ENCODE peak calls at places on chromosomes 12 and 14, in five cellular contexts. A, C, P, M and F are unnamed samples.

GRCh38 chr14:85438613-85439012 is 91.3 kb upstream of the FLRT2 start:
- DNase-seq in A (no peak), C (no peak), P (no peak), M (no peak), F (no peak)

GRCh38 chr12:79566452-79566851 is 124.3 kb downstream of the PAWR start:
- DNase-seq in A (peak; percentile 89), C (no peak), P (no peak), M (no peak), F (peak; percentile 57)

GRCh38 chr14:93857500-93857899 is 69.2 kb upstream of the PRIMA1 start:
- DNase-seq in A (no peak), C (no peak), P (no peak), M (no peak), F (no peak)

GRCh38 chr12:15527201-15527782 is 205.0 kb downstream of the PTPRO start:
- DNase-seq in A (peak; percentile 8), C (peak; percentile 36), P (peak; percentile 23), M (no peak), F (peak; percentile 53)

GRCh38 chr14:22723814-22724213 is 42.7 kb upstream of the OXA1L start:
- DNase-seq in A (no peak), C (no peak), P (no peak), M (no peak), F (no peak)

GRCh38 chr12:93624595-93625294 is 52.3 kb downstream of the SOCS2 start:
- DNase-seq in A (peak; percentile 54), C (no peak), P (no peak), M (peak; percentile 89), F (peak; percentile 95)

GRCh38 chr12:9041321-9041720 is 52.0 kb downstream of the KLRG1 start:
- DNase-seq in A (no peak), C (no peak), P (no peak), M (peak; percentile 35), F (peak; percentile 13)

GRCh38 chr14:50594577-50595316 is 34.8 kb downstream of the ATL1 start:
- DNase-seq in A (no peak), C (no peak), P (no peak), M (no peak), F (no peak)

GRCh38 chr14:24314377-24315193 is 3.3 kb downstream of the LTB4R start:
- DNase-seq in A (no peak), C (no peak), P (no peak), M (no peak), F (no peak)

GRCh38 chr14:33432407-33433023 is 493.8 kb downstream of the NPAS3 start:
- DNase-seq in A (peak; percentile 43), C (peak; percentile 32), P (no peak), M (peak; percentile 66), F (peak; percentile 71)

GRCh38 chr12:24991209-24992049 is 42.5 kb upstream of the BCAT1 start:
- DNase-seq in A (peak; percentile 74), C (no peak), P (no peak), M (peak; percentile 43), F (peak; percentile 65)

GRCh38 chr12:992647-993046 is 1.6 kb downstream of the ERC1 start:
- DNase-seq in A (no peak), C (no peak), P (no peak), M (no peak), F (peak; percentile 9)

GRCh38 chr12:10540776-10541205 is 35.1 kb downstream of the EIF2S3B start:
- DNase-seq in A (no peak), C (no peak), P (no peak), M (peak; percentile 1), F (peak; percentile 82)

GRCh38 chr12:108511633-108512540 is 3.2 kb upstream of the FICD start:
- DNase-seq in A (peak; percentile 66), C (peak; percentile 75), P (peak; percentile 56), M (peak; percentile 68), F (peak; percentile 85)

GRCh38 chr14:23481362-23481970 is 12.0 kb downstream of the NGDN start:
- DNase-seq in A (peak; percentile 6), C (no peak), P (no peak), M (no peak), F (peak; percentile 22)

GRCh38 chr12:53005986-53006809 is at the start of gene EIF4B:
- DNase-seq in A (peak; percentile 100), C (peak; percentile 100), P (peak; percentile 100), M (peak; percentile 100), F (peak; percentile 99)

GRCh38 chr12:23760495-23760894 is 189.0 kb downstream of the SOX5 start:
- DNase-seq in A (no peak), C (no peak), P (no peak), M (no peak), F (no peak)

GRCh38 chr12:96263449-96263902 is 69.3 kb downstream of the ELK3 start:
- DNase-seq in A (peak; percentile 88), C (no peak), P (no peak), M (no peak), F (no peak)

GRCh38 chr12:27940756-27941402 is 31.7 kb downstream of the PTHLH start:
- DNase-seq in A (peak; percentile 87), C (peak; percentile 76), P (peak; percentile 69), M (peak; percentile 87), F (peak; percentile 96)

GRCh38 chr12:129903956-129904769 is at the start of gene TMEM132D:
- DNase-seq in A (no peak), C (no peak), P (no peak), M (no peak), F (no peak)

GRCh38 chr12:118360785-118361404 is 11.8 kb downstream of the TAOK3 start:
- DNase-seq in A (peak; percentile 87), C (no peak), P (no peak), M (peak; percentile 51), F (peak; percentile 84)

GRCh38 chr12:125125271-125125670 is 60.0 kb downstream of the AACS start:
- DNase-seq in A (no peak), C (peak; percentile 71), P (no peak), M (no peak), F (peak; percentile 63)

GRCh38 chr14:73753043-73753886 is 39.1 kb upstream of the PNMA1 start:
- DNase-seq in A (peak; percentile 99), C (peak; percentile 87), P (peak; percentile 62), M (no peak), F (no peak)

GRCh38 chr14:74290415-74290814 is 12.3 kb downstream of the ABCD4 start:
- DNase-seq in A (peak; percentile 27), C (no peak), P (no peak), M (peak; percentile 7), F (peak; percentile 51)

GRCh38 chr12:54628186-54628846 is 6.4 kb downstream of the LACRT start:
- DNase-seq in A (no peak), C (no peak), P (no peak), M (no peak), F (no peak)

GRCh38 chr14:56108057-56108456 is 10.2 kb upstream of the PELI2 start:
- DNase-seq in A (no peak), C (no peak), P (no peak), M (no peak), F (no peak)

GRCh38 chr12:122205590-122205925 is 2.0 kb downstream of the B3GNT4 start:
- DNase-seq in A (no peak), C (no peak), P (no peak), M (no peak), F (no peak)

GRCh38 chr12:87779858-87780498 is 249.2 kb downstream of the C12orf50 start:
- DNase-seq in A (no peak), C (no peak), P (no peak), M (no peak), F (no peak)

GRCh38 chr14:58873228-58873953 is 235.6 kb downstream of the DACT1 start:
- DNase-seq in A (no peak), C (peak; percentile 66), P (no peak), M (no peak), F (no peak)

GRCh38 chr12:52149182-52149641 is 42.6 kb downstream of the KRT80 start:
- DNase-seq in A (no peak), C (peak; percentile 13), P (no peak), M (no peak), F (no peak)

GRCh38 chr14:93003945-93004698 is 81.2 kb downstream of the CHGA start:
- DNase-seq in A (no peak), C (no peak), P (no peak), M (no peak), F (no peak)

GRCh38 chr12:102120886-102121285 is 903 bp downstream of the PARPBP start:
- DNase-seq in A (peak; percentile 27), C (no peak), P (no peak), M (peak; percentile 3), F (peak; percentile 57)

GRCh38 chr14:106511411-106512198 is 985.2 kb downstream of the TMEM121 start:
- DNase-seq in A (no peak), C (no peak), P (no peak), M (no peak), F (no peak)

DNA sequence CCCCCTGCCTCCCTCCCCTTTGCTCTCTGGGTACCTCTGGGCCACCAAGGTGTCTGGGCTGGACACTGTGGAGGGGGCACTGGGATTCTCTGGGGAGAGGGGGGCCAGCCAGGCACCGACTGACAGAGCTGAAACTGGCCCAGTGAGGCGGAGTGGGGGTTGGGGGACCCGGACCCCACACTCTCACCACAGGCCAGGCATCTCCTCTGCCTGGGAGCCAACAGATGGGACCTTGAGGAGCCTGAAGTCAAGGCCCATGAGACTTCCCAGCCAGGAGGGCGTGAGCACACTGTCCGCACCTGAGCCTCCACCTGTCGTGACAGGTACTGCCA is 39.8 kb upstream of the PPP1R13B start:
- DNase-seq in A (no peak), C (no peak), P (no peak), M (no peak), F (no peak)
- H3K27ac ChIP-seq in A (no peak overlapping the region), C (no peak overlapping the region), P (no peak overlapping the region), M (no peak overlapping the region), F (no peak overlapping the region)

DNA sequence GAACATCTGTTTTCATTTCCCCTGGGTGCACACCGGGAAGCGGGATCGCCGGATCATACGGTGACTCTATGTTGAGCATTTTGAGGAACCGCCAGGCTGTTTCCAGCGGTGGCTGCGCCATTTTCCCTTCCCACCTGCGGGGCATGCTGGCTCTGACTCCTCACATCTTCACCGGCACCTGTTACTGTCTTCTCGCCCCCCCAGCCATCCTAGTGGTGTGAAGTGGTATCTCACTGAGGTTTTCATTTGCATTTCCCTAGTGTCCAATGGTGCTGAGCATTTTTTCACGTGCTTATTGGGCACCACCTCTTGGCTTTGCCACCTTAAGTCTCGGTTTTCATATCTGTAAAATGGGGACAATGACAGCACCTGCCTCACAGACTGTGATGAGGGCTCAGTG is 44.1 kb upstream of the EML1 start:
- DNase-seq in A (no peak), C (no peak), P (no peak), M (no peak), F (no peak)
- TF ChIP-seq CTCF in A (peak; percentile 7), C (peak; percentile 20), P (no peak), M (peak; percentile 49), F (no peak)

DNA sequence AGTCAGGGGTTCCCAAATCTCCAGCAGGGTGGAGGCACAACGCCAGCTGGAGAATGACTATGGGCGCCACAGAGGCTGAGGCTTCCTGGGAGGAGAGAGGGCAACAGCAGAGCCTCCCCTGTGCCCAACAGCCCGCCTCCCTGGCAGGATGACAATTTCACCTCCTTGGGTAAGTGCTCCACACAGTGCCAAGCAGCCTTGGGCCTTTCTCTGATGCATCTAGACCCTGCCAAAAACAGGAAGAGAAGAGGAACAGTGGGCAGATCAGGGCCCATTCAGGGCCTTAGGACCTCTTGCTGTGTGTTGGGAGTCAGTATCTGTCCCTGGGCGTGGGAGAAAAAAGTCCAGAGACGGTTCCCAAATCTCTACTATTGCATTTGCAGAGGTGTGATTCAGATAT is 4.9 kb upstream of the OR10P1 start:
- DNase-seq in A (no peak), C (no peak), P (no peak), M (no peak), F (no peak)
- H3K27ac ChIP-seq in A (no peak overlapping the region), C (no peak overlapping the region), P (peak overlapping the region; percentile 82), M (no peak overlapping the region), F (no peak overlapping the region)

GRCh38 chr14:78162202-78162601 is 8.0 kb upstream of the NRXN3 start:
- DNase-seq in A (no peak), C (no peak), P (no peak), M (no peak), F (no peak)

GRCh38 chr14:78170203-78170602 is at the start of gene NRXN3:
- DNase-seq in A (no peak), C (peak; percentile 8), P (no peak), M (no peak), F (no peak)

GRCh38 chr14:78164226-78164853 is 5.8 kb upstream of the NRXN3 start:
- DNase-seq in A (no peak), C (peak; percentile 31), P (no peak), M (no peak), F (peak; percentile 24)
- TF ChIP-seq CTCF in A (peak; percentile 18), C (peak; percentile 43), P (peak; percentile 50), M (peak; percentile 31), F (peak; percentile 59)